ENCODE peak calls at places on chromosomes 12 and 14, in nine cellular contexts. O is heart left ventricle; P is AG09319; M is HCT116; Y is bronchial epithelial cell; V is activated gamma-delta T cell treated with anti-CD3 and anti-CD28 coated beads, Interleukin-2, amount 50 U/mL, for 16 hours; W is NCI-H1092; K is Right ventricle myocardium superior; I is BJ. D is an unnamed sample.

GRCh38 chr12:12081836-12082497 is 11.2 kb downstream of the BCL2L14 start:
- DNase-seq in O (peak; percentile 31), P (no peak), M (peak; percentile 29), Y (peak; percentile 25), V (no peak), W (peak; percentile 3), K (no peak), I (no peak), D (no peak)

GRCh38 chr12:111166779-111167540 is 201.9 kb downstream of the PHETA1 start:
- DNase-seq in O (peak; percentile 84), P (no peak), M (no peak), Y (no peak), V (no peak), W (no peak), K (peak; percentile 83), I (no peak), D (no peak)

GRCh38 chr14:70350078-70350477 is 9.4 kb downstream of the COX16 start:
- DNase-seq in O (no peak), P (no peak), M (no peak), Y (no peak), V (no peak), W (no peak), K (no peak), I (no peak), D (no peak)

GRCh38 chr14:72169521-72169920 is 237.3 kb downstream of the RGS6 start:
- DNase-seq in O (no peak), P (no peak), M (peak; percentile 23), Y (no peak), V (no peak), W (no peak), K (no peak), I (no peak), D (no peak)

GRCh38 chr12:105679982-105680381 is 349.5 kb downstream of the C12orf75 start:
- DNase-seq in O (no peak), P (no peak), M (no peak), Y (no peak), V (no peak), W (no peak), K (no peak), I (no peak), D (no peak)

GRCh38 chr12:39354955-39355354 is 88.0 kb downstream of the KIF21A start:
- DNase-seq in O (no peak), P (no peak), M (no peak), Y (peak; percentile 27), V (no peak), W (no peak), K (no peak), I (no peak), D (no peak)

GRCh38 chr14:72476657-72477499 is 417.0 kb downstream of the DPF3 start:
- DNase-seq in O (peak; percentile 58), P (peak; percentile 23), M (peak; percentile 76), Y (peak; percentile 15), V (peak; percentile 57), W (no peak), K (peak; percentile 63), I (peak; percentile 66), D (peak; percentile 47)

GRCh38 chr14:39739796-39740195 is 307.6 kb upstream of the FBXO33 start:
- DNase-seq in O (peak; percentile 28), P (no peak), M (no peak), Y (no peak), V (no peak), W (no peak), K (peak; percentile 76), I (no peak), D (no peak)

GRCh38 chr12:16281157-16281556 is 3.7 kb upstream of the SLC15A5 start:
- DNase-seq in O (no peak), P (no peak), M (no peak), Y (no peak), V (no peak), W (no peak), K (no peak), I (no peak), D (no peak)

GRCh38 chr14:47917344-47917954 is 242.0 kb upstream of the MDGA2 start:
- DNase-seq in O (no peak), P (no peak), M (peak; percentile 28), Y (peak; percentile 7), V (no peak), W (peak; percentile 9), K (no peak), I (no peak), D (no peak)

GRCh38 chr14:85241022-85241880 is 288.7 kb upstream of the FLRT2 start:
- DNase-seq in O (no peak), P (no peak), M (no peak), Y (no peak), V (no peak), W (no peak), K (no peak), I (no peak), D (no peak)

GRCh38 chr12:43896496-43896895 is 60.6 kb downstream of the TMEM117 start:
- DNase-seq in O (no peak), P (peak; percentile 15), M (no peak), Y (no peak), V (no peak), W (no peak), K (no peak), I (no peak), D (no peak)

GRCh38 chr12:124464062-124464461 is 103.3 kb downstream of the NCOR2 start:
- DNase-seq in O (no peak), P (no peak), M (no peak), Y (no peak), V (no peak), W (no peak), K (peak; percentile 74), I (no peak), D (no peak)

GRCh38 chr14:52268191-52269061 is 928 bp downstream of the PTGDR start:
- DNase-seq in O (peak; percentile 30), P (no peak), M (no peak), Y (no peak), V (peak; percentile 15), W (no peak), K (peak; percentile 45), I (no peak), D (peak; percentile 33)

GRCh38 chr14:93937519-93937918 is 10.4 kb downstream of the FAM181A start:
- DNase-seq in O (no peak), P (no peak), M (no peak), Y (peak; percentile 99), V (no peak), W (no peak), K (no peak), I (no peak), D (no peak)

GRCh38 chr14:42214981-42215491 is 608.4 kb downstream of the LRFN5 start:
- DNase-seq in O (no peak), P (peak; percentile 15), M (no peak), Y (peak; percentile 98), V (no peak), W (no peak), K (no peak), I (peak; percentile 27), D (no peak)

GRCh38 chr12:88684610-88685009 is 104.3 kb upstream of the KITLG start:
- DNase-seq in O (no peak), P (no peak), M (no peak), Y (no peak), V (no peak), W (no peak), K (no peak), I (no peak), D (no peak)

GRCh38 chr14:91292476-91292875 is 48.0 kb upstream of the GPR68 start:
- DNase-seq in O (no peak), P (no peak), M (no peak), Y (no peak), V (no peak), W (no peak), K (no peak), I (no peak), D (no peak)

GRCh38 chr14:70780396-70781075 is 28.8 kb downstream of the MAP3K9 start:
- DNase-seq in O (no peak), P (no peak), M (no peak), Y (no peak), V (no peak), W (peak; percentile 5), K (peak; percentile 53), I (no peak), D (no peak)

GRCh38 chr14:89856871-89857345 is 97.6 kb downstream of the EFCAB11 start:
- DNase-seq in O (no peak), P (no peak), M (no peak), Y (peak; percentile 55), V (no peak), W (no peak), K (no peak), I (peak; percentile 36), D (no peak)

GRCh38 chr14:68124050-68124449 is 304.5 kb downstream of the RAD51B start:
- DNase-seq in O (no peak), P (no peak), M (no peak), Y (no peak), V (no peak), W (no peak), K (no peak), I (no peak), D (no peak)

GRCh38 chr12:123253606-123254459 is 17.8 kb downstream of the CDK2AP1 start:
- DNase-seq in O (peak; percentile 70), P (no peak), M (no peak), Y (no peak), V (no peak), W (no peak), K (peak; percentile 78), I (no peak), D (no peak)

GRCh38 chr14:34018564-34019244 is 67.8 kb upstream of the EGLN3 start:
- DNase-seq in O (peak; percentile 53), P (no peak), M (no peak), Y (no peak), V (no peak), W (no peak), K (peak; percentile 67), I (no peak), D (peak; percentile 10)

GRCh38 chr14:37596790-37597189 is 1.4 kb downstream of the TTC6 start:
- DNase-seq in O (no peak), P (no peak), M (no peak), Y (peak; percentile 23), V (no peak), W (no peak), K (no peak), I (no peak), D (no peak)

GRCh38 chr12:7403466-7403865 is 40.5 kb downstream of the CD163L1 start:
- DNase-seq in O (no peak), P (no peak), M (no peak), Y (no peak), V (no peak), W (no peak), K (no peak), I (no peak), D (no peak)

GRCh38 chr12:106082216-106083175 is 56.3 kb downstream of the NUAK1 start:
- DNase-seq in O (no peak), P (no peak), M (no peak), Y (no peak), V (no peak), W (no peak), K (no peak), I (no peak), D (no peak)

D was measured in stimulated activated naive CD4-positive, alpha-beta T cell treated with Interleukin-2 at 50 U/mL for 16 hours.